ENCODE peak calls at places on chromosomes 6 and 20, in seven cellular contexts. S, E, K, O, L, M and D are unnamed samples.

GRCh38 chr6:131900231-131900630 is 50.9 kb downstream of the CCN2 start:
- DNase-seq in S (no peak), E (no peak), K (no peak), O (no peak), L (no peak), M (no peak), D (no peak)

GRCh38 chr6:90575267-90575666 is 11.6 kb downstream of the MAP3K7 start:
- DNase-seq in S (no peak), E (no peak), K (no peak), O (no peak), L (no peak), M (no peak), D (no peak)

GRCh38 chr6:52518279-52518944 is 58.4 kb downstream of the TRAM2 start:
- DNase-seq in S (no peak), E (no peak), K (no peak), O (no peak), L (no peak), M (no peak), D (no peak)

GRCh38 chr6:195861-196360 is 96.4 kb upstream of the DUSP22 start:
- DNase-seq in S (no peak), E (peak), K (no peak), O (no peak), L (no peak), M (peak), D (peak)

GRCh38 chr6:112298816-112299281 is 44.5 kb upstream of the LAMA4 start:
- DNase-seq in S (no peak), E (no peak), K (peak), O (no peak), L (no peak), M (no peak), D (no peak)

GRCh38 chr20:24950836-24951525 is 1.9 kb downstream of the CST7 start:
- DNase-seq in S (peak), E (no peak), K (no peak), O (no peak), L (no peak), M (no peak), D (no peak)

GRCh38 chr6:28115799-28116198 is 8.6 kb upstream of the ZSCAN16 start:
- DNase-seq in S (no peak), E (no peak), K (no peak), O (no peak), L (no peak), M (no peak), D (no peak)

GRCh38 chr6:139407718-139408222 is 33.3 kb upstream of the CITED2 start:
- DNase-seq in S (no peak), E (no peak), K (no peak), O (peak), L (no peak), M (no peak), D (no peak)

GRCh38 chr6:70398783-70399730 is 14.3 kb upstream of the FAM135A start:
- DNase-seq in S (peak), E (no peak), K (peak), O (peak), L (no peak), M (peak), D (no peak)

GRCh38 chr6:158708239-158708638 is 58.4 kb downstream of the SYTL3 start:
- DNase-seq in S (peak), E (peak), K (no peak), O (no peak), L (no peak), M (peak), D (no peak)

GRCh38 chr20:41004561-41005360 is 23.9 kb upstream of the TOP1 start:
- DNase-seq in S (peak), E (no peak), K (no peak), O (no peak), L (no peak), M (no peak), D (no peak)

GRCh38 chr6:145175470-145175869 is 559.9 kb downstream of the EPM2A start:
- DNase-seq in S (no peak), E (no peak), K (no peak), O (no peak), L (no peak), M (no peak), D (no peak)

GRCh38 chr6:162442675-162443074 is 284.9 kb downstream of the PRKN start:
- DNase-seq in S (no peak), E (no peak), K (peak), O (no peak), L (no peak), M (no peak), D (no peak)

GRCh38 chr20:63705232-63706026 is 2.3 kb downstream of the ARFRP1 start:
- DNase-seq in S (no peak), E (no peak), K (no peak), O (no peak), L (no peak), M (no peak), D (no peak)

DNA sequence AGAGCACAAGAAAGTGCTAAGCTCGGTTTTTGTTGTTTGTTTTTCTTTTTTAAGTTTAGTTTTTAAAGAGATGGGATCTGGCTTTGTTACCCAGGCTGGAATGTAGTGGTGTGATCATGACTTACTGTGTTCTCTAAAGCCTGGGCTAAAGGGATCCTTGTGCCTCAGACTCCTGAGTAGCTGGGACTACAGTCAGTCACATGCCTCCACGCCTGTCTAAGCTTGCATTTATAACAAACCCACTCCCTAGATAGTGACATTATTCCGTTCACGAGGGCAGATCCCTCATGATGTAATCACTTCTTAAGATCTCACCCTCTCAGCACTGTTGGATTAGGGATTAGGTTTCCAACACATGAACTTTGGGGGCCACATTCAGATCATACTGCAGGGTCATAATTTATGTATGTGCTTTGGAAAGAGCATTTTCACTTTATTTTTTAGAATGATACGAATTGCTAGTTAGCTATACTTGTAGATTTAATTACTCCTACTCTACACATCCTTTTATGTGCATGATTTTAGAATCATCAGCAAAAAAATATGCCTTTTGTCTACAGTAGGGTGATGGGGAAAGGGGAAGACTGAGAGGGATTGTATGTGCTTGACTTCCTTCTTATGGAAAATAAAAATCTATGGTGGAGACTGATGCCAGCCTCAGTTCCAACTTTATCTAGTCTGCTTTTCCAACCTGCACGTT is 167.8 kb downstream of the JARID2 start:
- DNase-seq in S (no peak), E (no peak), K (no peak), O (no peak), L (no peak), M (no peak), D (no peak)
- H3K27ac ChIP-seq in S (peak), E (no peak), K (no peak), O (no peak), L (no peak), M (no peak), D (no peak)

DNA sequence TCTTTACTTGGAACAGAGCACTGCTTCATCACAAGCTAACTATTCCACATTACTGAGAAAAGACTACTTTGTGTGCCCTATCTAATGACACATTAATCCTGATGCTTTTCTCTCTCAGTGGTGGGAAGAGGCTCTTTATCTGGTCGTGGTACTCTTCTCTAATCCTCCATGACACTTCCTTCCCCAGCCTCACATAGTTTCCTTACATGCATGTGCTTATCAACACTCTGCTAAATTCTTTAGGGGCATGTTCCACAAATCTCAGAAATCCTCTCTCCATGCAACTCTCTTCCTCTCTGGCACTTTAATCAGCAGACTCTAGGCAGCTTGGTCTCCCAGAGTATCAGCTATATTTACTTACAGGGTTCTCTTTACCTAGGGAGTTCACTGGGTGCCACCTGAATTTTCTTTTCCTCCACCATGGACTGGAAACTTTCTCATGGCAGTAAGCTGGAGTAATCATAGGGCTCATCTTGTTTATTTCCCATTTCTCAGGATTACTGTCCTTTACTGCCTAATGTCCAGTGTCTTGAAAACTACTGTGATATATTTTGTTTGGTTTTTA is 27.0 kb upstream of the SLC22A2 start:
- DNase-seq in S (no peak), E (no peak), K (no peak), O (no peak), L (no peak), M (no peak), D (no peak)
- H3K4me3 ChIP-seq in S (no peak), E (no peak), K (no peak), O (no peak), L (no peak), M (no peak), D (no peak)

DNA sequence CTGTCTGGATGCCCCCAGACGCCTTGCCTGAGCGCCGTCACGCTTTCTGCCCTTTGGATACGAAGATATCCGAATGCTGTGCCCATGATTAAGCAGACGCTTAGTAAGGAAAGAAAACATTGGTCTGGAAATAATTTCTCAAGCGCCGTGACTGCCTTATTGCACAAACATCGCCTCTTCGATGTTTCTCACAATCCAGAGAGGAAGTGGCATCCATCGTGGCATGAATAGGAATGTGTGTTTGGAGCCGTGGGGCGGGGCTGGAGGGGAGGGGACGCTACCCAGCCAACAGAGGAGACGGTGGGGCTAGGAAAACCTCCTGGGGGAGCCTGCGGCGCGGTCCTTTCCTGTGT is 564 bp upstream of the PPP1R14C start:
- DNase-seq in S (no peak), E (no peak), K (no peak), O (no peak), L (peak), M (no peak), D (no peak)
- H3K27ac ChIP-seq in S (no peak), E (no peak), K (peak), O (no peak), L (no peak), M (no peak), D (no peak)

GRCh38 chr20:62104234-62104789 is 18.0 kb upstream of the LSM14B start:
- DNase-seq in S (no peak), E (no peak), K (no peak), O (no peak), L (no peak), M (no peak), D (no peak)

GRCh38 chr20:62101078-62101477 is 21.2 kb upstream of the LSM14B start:
- DNase-seq in S (no peak), E (no peak), K (no peak), O (no peak), L (no peak), M (no peak), D (no peak)

GRCh38 chr20:62103508-62104233 is 18.6 kb upstream of the LSM14B start:
- DNase-seq in S (no peak), E (no peak), K (no peak), O (no peak), L (no peak), M (no peak), D (no peak)

GRCh38 chr20:62104791-62105345 is 17.4 kb upstream of the LSM14B start:
- DNase-seq in S (no peak), E (no peak), K (no peak), O (no peak), L (no peak), M (no peak), D (no peak)

GRCh38 chr20:62105592-62105991 is 16.7 kb upstream of the LSM14B start:
- DNase-seq in S (no peak), E (no peak), K (no peak), O (no peak), L (no peak), M (no peak), D (no peak)
- H3K4me3 ChIP-seq in S (no peak), E (no peak), K (no peak), O (no peak), L (no peak), M (no peak), D (no peak)

GRCh38 chr6:41768545-41769308 is 11.0 kb downstream of the FRS3 start:
- DNase-seq in S (peak), E (no peak), K (no peak), O (no peak), L (no peak), M (no peak), D (no peak)

GRCh38 chr6:41771058-41771983 is 8.4 kb downstream of the FRS3 start:
- DNase-seq in S (no peak), E (no peak), K (no peak), O (no peak), L (no peak), M (no peak), D (no peak)

GRCh38 chr6:41770381-41771057 is 9.2 kb downstream of the FRS3 start:
- DNase-seq in S (no peak), E (no peak), K (no peak), O (no peak), L (no peak), M (no peak), D (no peak)

GRCh38 chr6:41769376-41769775 is 10.3 kb downstream of the FRS3 start:
- DNase-seq in S (no peak), E (no peak), K (no peak), O (no peak), L (no peak), M (no peak), D (no peak)

GRCh38 chr6:41767112-41767946 is 12.4 kb downstream of the FRS3 start:
- DNase-seq in S (peak), E (no peak), K (no peak), O (no peak), L (no peak), M (peak), D (no peak)
- H3K27ac ChIP-seq in S (peak), E (no peak), K (no peak), O (no peak), L (no peak), M (peak), D (no peak)

DNA sequence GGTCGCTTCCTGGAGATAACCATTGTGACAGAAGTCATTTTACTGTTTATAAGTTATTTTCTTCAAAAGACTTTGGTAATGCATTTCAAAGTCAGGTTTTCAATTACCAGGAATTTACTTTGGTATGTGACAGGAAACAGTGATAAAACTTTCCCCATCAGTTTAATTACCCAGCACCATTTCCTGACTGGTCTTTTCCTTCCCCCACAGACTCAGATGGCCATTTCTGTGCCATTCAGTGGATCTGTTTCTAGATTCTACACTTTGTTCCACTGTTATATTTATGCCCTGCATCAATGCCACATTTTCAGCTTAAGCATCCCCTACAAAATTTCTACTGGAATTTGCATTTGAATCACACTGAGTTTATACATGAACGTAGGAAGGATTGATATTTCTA is 16.3 kb downstream of the RRBP1 start:
- DNase-seq in S (no peak), E (no peak), K (no peak), O (no peak), L (no peak), M (no peak), D (no peak)
- H3K4me3 ChIP-seq in S (no peak), E (no peak), K (no peak), O (no peak), L (no peak), M (no peak), D (no peak)